ENCODE peak calls at places on chromosomes 11 and 22, in seven cellular contexts. E is activated CD4-positive, alpha-beta T cell treated with anti-CD3 and anti-CD28 coated beads, Interleukin-2, amount 10 ng/mL, durations not matched to agents 7 days and 5 days; K is lower leg skin; U is HFF-Myc; Y is NCI-H1092; A is thyroid gland; C is posterior cingulate gyrus. M is an unnamed sample.

GRCh38 chr11:69075421-69076128 is 26.8 kb downstream of the TPCN2 start:
- DNase-seq in Y (no peak), A (peak; percentile 22), U (peak; percentile 82), E (no peak), K (peak; percentile 95), C (peak; percentile 85), M (peak; percentile 44)

GRCh38 chr11:70423523-70424505 is 25.5 kb downstream of the CTTN start:
- DNase-seq in C (no peak), A (no peak), Y (no peak), K (no peak), U (peak; percentile 65), E (no peak), M (no peak)

GRCh38 chr11:32005786-32006406 is 85.0 kb upstream of the RCN1 start:
- DNase-seq in K (no peak), Y (no peak), U (peak; percentile 3), E (no peak), C (no peak), A (no peak), M (no peak)

GRCh38 chr11:113350646-113351045 is 36.3 kb downstream of the TTC12 start:
- DNase-seq in A (no peak), C (no peak), K (no peak), Y (peak; percentile 56), U (no peak), E (no peak), M (no peak)

GRCh38 chr11:131762346-131763110 is 392.1 kb downstream of the NTM start:
- DNase-seq in U (no peak), K (no peak), E (no peak), A (no peak), C (peak; percentile 76), Y (no peak), M (peak; percentile 24)

GRCh38 chr11:112748713-112749481 is 212.3 kb upstream of the NCAM1 start:
- DNase-seq in K (no peak), E (no peak), C (peak; percentile 75), U (no peak), A (no peak), Y (no peak), M (no peak)

GRCh38 chr22:29334696-29335344 is 19.3 kb upstream of the RASL10A start:
- DNase-seq in U (no peak), Y (no peak), E (no peak), A (no peak), K (no peak), C (no peak), M (no peak)

GRCh38 chr22:39522567-39523300 is 2.4 kb downstream of the ATF4 start:
- DNase-seq in E (no peak), K (no peak), U (no peak), C (peak; percentile 72), Y (peak; percentile 64), A (peak; percentile 51), M (peak; percentile 60)

GRCh38 chr11:91749231-91749630 is 475.4 kb upstream of the FAT3 start:
- DNase-seq in Y (no peak), K (no peak), A (no peak), U (no peak), E (no peak), C (no peak), M (no peak)

GRCh38 chr11:73257342-73258103 is 14.6 kb upstream of the P2RY6 start:
- DNase-seq in U (peak; percentile 16), K (peak; percentile 83), Y (no peak), A (peak; percentile 94), C (no peak), E (no peak), M (no peak)

GRCh38 chr22:24133187-24133965 is 47.9 kb upstream of the SUSD2 start:
- DNase-seq in C (no peak), E (peak; percentile 36), U (no peak), K (no peak), Y (no peak), A (no peak), M (no peak)

GRCh38 chr11:127191689-127192088 is 191.1 kb upstream of the KIRREL3 start:
- DNase-seq in Y (no peak), K (no peak), A (no peak), U (no peak), E (no peak), C (no peak), M (no peak)